ENCODE peak calls at places on chromosomes 3 and 15, in eight cellular contexts. U is brain microvascular endothelial cell, W is AG04449, S is HFF-Myc, X is AG10803, J is fibroblast of pulmonary artery, D is adrenal gland, E is SJSA1. M is an unnamed sample.
A peak's percentile ranks its signal among the peaks of the same experiment; 100 is the strongest.

GRCh38 chr3:52435246-52436101 is 9.4 kb downstream of the SEMA3G start:
- DNase-seq in X (no peak), W (no peak), D (no peak), E (no peak), U (no peak), S (no peak), J (no peak), M (no peak)

GRCh38 chr3:146468234-146468931 is 978 bp downstream of the PLSCR2 start:
- DNase-seq in U (no peak), S (no peak), W (no peak), X (peak; percentile 38), D (no peak), J (peak; percentile 42), E (no peak), M (no peak)

GRCh38 chr3:128903501-128903900 is 24.1 kb downstream of the ACAD9 start:
- DNase-seq in E (no peak), W (no peak), X (no peak), S (no peak), J (no peak), U (no peak), D (no peak), M (no peak)

GRCh38 chr3:63046580-63046979 is 171.4 kb upstream of the CADPS start:
- DNase-seq in J (no peak), W (no peak), X (no peak), U (no peak), S (no peak), E (no peak), D (no peak), M (no peak)

GRCh38 chr3:156321934-156322333 is 201.6 kb downstream of the KCNAB1 start:
- DNase-seq in U (no peak), J (no peak), X (no peak), S (no peak), D (no peak), E (no peak), W (no peak), M (no peak)

GRCh38 chr15:80735344-80735743 is 40.2 kb downstream of the ABHD17C start:
- DNase-seq in E (no peak), U (no peak), D (no peak), X (no peak), S (no peak), J (no peak), W (no peak), M (no peak)

GRCh38 chr3:16179261-16179660 is 4.8 kb downstream of the GALNT15 start:
- DNase-seq in J (no peak), D (no peak), W (no peak), U (no peak), X (no peak), E (no peak), S (no peak), M (no peak)

GRCh38 chr15:64141798-64142512 is 9.6 kb upstream of the SNX22 start:
- DNase-seq in W (no peak), D (no peak), E (no peak), S (no peak), U (no peak), X (no peak), J (no peak), M (no peak)

GRCh38 chr3:27638604-27639003 is 83.5 kb downstream of the EOMES start:
- DNase-seq in S (no peak), J (no peak), D (no peak), E (no peak), X (no peak), W (no peak), U (no peak), M (no peak)

GRCh38 chr3:28326458-28326926 is 22.0 kb upstream of the ZCWPW2 start:
- DNase-seq in X (no peak), W (no peak), U (peak; percentile 20), D (no peak), S (no peak), E (no peak), J (no peak), M (no peak)

GRCh38 chr3:147757919-147758318 is 348.8 kb downstream of the ZIC1 start:
- DNase-seq in U (no peak), S (no peak), J (no peak), E (no peak), D (no peak), W (no peak), X (no peak), M (no peak)

GRCh38 chr3:196096382-196096953 is 14.6 kb upstream of the TFRC start:
- DNase-seq in J (no peak), U (no peak), W (no peak), S (no peak), X (peak; percentile 4), E (no peak), D (peak; percentile 36), M (no peak)

GRCh38 chr3:149377408-149378111 is at the start of gene TM4SF1:
- DNase-seq in S (no peak), U (peak; percentile 97), J (peak; percentile 99), X (peak; percentile 74), W (no peak), E (peak; percentile 88), D (peak; percentile 71), M (peak; percentile 77)

GRCh38 chr3:183824761-183825379 is 507 bp downstream of the MAP6D1 start:
- DNase-seq in J (no peak), X (no peak), W (no peak), E (no peak), S (no peak), D (no peak), U (no peak), M (no peak)
- H3K4me3 ChIP-seq in J (peak overlapping the region; percentile 59), X (peak overlapping the region; percentile 67), W (peak overlapping the region; percentile 68), E (peak overlapping the region; percentile 73), S (peak overlapping the region; percentile 65), D (no peak overlapping the region), U (peak overlapping the region; percentile 68), M (peak overlapping the region; percentile 73)

GRCh38 chr15:92879949-92880725 is 20.0 kb upstream of the CHD2 start:
- DNase-seq in E (no peak), X (no peak), D (no peak), J (no peak), W (no peak), S (no peak), U (no peak), M (no peak)

GRCh38 chr15:92880796-92881569 is 19.1 kb upstream of the CHD2 start:
- DNase-seq in W (no peak), U (no peak), E (no peak), S (no peak), J (no peak), X (no peak), D (no peak), M (no peak)

GRCh38 chr15:92881838-92882696 is 18.1 kb upstream of the CHD2 start:
- DNase-seq in X (peak; percentile 100), D (peak; percentile 99), W (peak; percentile 99), U (peak; percentile 100), E (peak; percentile 99), S (peak; percentile 99), J (peak; percentile 100), M (peak; percentile 95)

GRCh38 chr15:92882697-92883642 is 17.2 kb upstream of the CHD2 start:
- DNase-seq in X (no peak), D (peak; percentile 57), E (no peak), U (no peak), J (no peak), S (no peak), W (no peak), M (no peak)

DNA sequence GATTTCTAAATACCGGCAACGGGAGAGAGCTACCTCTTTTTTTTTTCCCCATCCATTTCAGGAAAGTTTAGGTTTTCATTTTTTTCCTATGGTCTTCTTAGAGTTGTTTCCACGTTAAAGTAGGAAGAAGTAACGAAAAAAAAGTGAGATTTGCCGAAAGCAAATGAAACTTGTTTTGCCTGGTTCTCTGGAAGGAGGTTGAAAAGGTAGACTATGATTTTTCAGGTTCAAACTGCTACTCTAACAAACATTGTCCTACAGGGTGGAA is 18.6 kb upstream of the CHD2 start:
- DNase-seq in E (no peak), D (no peak), J (no peak), S (no peak), X (no peak), U (no peak), W (no peak), M (no peak)
- H3K4me3 ChIP-seq in E (peak overlapping the region; percentile 22), D (no peak overlapping the region), J (peak overlapping the region; percentile 49), S (no peak overlapping the region), X (peak overlapping the region; percentile 62), U (no peak overlapping the region), W (no peak overlapping the region), M (peak overlapping the region; percentile 68)

DNA sequence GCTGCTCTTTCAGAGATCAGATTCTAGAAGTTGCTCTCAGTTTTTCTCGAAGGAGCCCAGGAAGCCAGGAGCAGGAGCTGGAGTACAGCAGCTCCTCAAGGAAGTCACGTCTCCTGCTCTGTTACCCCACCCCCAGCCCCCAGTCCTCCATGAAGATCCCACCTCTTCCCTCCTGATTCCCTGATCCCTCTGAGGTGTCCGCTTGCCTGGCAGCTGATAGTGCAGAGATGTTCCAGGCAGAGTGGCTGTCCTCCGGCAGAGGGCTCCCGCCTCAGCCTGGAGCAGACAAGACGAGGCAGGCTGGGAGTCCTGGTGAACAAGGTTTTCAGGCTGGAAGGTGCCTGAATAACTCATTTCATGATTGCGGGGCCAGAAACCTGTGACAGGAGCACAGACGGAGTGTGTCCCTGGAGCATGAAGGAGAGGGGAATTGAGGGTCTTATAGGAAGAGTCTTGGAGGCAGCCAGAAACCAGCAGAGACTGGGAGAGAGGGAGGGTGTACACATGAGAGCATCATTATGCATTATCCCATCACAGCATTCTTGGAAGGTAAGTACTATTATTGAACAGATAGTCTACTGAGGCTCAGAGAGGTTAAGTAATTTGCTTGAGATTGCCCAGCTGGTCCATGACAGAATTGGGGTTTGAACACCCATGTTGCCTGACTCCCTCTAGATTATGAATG is 1.2 kb downstream of the HRH1 start:
- DNase-seq in E (peak; percentile 80), D (peak; percentile 60), J (peak; percentile 85), S (peak; percentile 47), W (no peak), X (peak; percentile 84), U (peak; percentile 80), M (peak; percentile 36)
- H3K4me3 ChIP-seq in E (peak overlapping the region; percentile 80), D (no peak overlapping the region), J (peak overlapping the region; percentile 84), S (peak overlapping the region; percentile 64), W (peak overlapping the region; percentile 80), X (peak overlapping the region; percentile 87), U (peak overlapping the region; percentile 75), M (peak overlapping the region; percentile 91)

DNA sequence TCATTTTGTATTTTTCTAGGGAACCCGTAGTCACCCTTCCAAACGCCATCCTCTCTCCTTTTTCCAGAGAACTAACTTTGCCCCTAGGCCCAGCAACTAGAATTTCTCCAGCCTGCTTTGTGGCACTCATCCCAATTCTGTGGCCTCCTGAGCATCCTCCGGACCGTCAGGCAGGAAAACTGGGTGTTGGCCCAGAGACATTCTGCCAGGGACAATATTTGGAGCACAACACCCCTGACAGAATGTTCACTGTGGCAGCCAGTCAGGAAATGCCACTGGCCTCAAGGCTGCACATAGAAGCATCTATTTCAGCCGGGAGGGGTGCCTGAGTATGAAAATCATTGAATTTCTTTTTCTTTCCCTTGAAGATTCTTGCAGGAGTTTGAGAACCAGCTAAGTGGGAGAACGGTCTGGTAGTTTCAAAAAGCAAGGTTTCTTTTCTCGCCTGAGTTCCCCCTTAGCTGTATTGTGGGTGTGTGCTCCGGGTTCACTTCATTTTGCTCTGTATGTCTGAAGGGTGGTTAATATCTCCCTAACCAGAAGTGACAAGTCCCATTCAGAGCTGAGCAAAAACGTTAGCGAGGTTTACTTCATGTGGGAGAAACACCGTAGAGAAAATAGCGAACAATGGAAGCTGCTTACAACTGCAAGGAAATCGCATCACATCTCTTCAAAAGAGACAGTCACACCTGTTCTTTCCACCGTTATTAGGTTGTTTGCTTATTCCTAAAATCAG is 108.1 kb upstream of the TPM1 start:
- DNase-seq in D (no peak), W (no peak), S (no peak), U (no peak), E (no peak), X (no peak), J (no peak), M (no peak)
- H3K4me3 ChIP-seq in D (no peak overlapping the region), W (no peak overlapping the region), S (no peak overlapping the region), U (no peak overlapping the region), E (no peak overlapping the region), X (no peak overlapping the region), J (no peak overlapping the region), M (no peak overlapping the region)

GRCh38 chr15:33535135-33535534 is 224.4 kb downstream of the RYR3 start:
- DNase-seq in W (no peak), J (no peak), D (no peak), E (no peak), S (no peak), U (no peak), X (no peak), M (no peak)
- H3K4me3 ChIP-seq in W (no peak overlapping the region), J (no peak overlapping the region), D (no peak overlapping the region), E (no peak overlapping the region), S (no peak overlapping the region), U (no peak overlapping the region), X (no peak overlapping the region), M (no peak overlapping the region)